ENCODE peak calls at places on chromosome 11, in five cellular contexts. V is RWPE1, X is heart right ventricle, I is A549, Z is fibroblast of lung. E is an unnamed sample.

GRCh38 chr11:122145715-122146274 is 29.8 kb upstream of the BLID start:
- DNase-seq in V (no peak), I (no peak), Z (peak), X (no peak), E (no peak)

GRCh38 chr11:6022954-6023353 is 7.6 kb downstream of the OR56A1 start:
- DNase-seq in X (no peak), Z (peak), I (peak), V (peak), E (no peak)

GRCh38 chr11:66548041-66548440 is 1.3 kb downstream of the ACTN3 start:
- DNase-seq in V (no peak), X (no peak), I (no peak), Z (no peak), E (no peak)

GRCh38 chr11:112748713-112749481 is 212.3 kb upstream of the NCAM1 start:
- DNase-seq in V (no peak), Z (no peak), X (no peak), I (no peak), E (no peak)

GRCh38 chr11:98307827-98308491 is 712.8 kb upstream of the CNTN5 start:
- DNase-seq in V (no peak), Z (no peak), I (no peak), X (no peak), E (no peak)

GRCh38 chr11:64063741-64064140 is 28.0 kb downstream of the FLRT1 start:
- DNase-seq in I (no peak), Z (no peak), V (no peak), X (no peak), E (no peak)

GRCh38 chr11:107757661-107758060 is 45.8 kb upstream of the SLN start:
- DNase-seq in Z (no peak), X (no peak), V (no peak), I (no peak), E (no peak)

GRCh38 chr11:61417670-61418069 is 12.1 kb downstream of the CPSF7 start:
- DNase-seq in Z (no peak), V (no peak), X (no peak), I (peak), E (no peak)

GRCh38 chr11:29135504-29135903 is 881.3 kb downstream of the KCNA4 start:
- DNase-seq in Z (peak), I (no peak), X (no peak), V (no peak), E (no peak)

GRCh38 chr11:45333506-45333971 is 47.4 kb upstream of the SYT13 start:
- DNase-seq in V (peak), Z (peak), X (peak), I (peak), E (no peak)

GRCh38 chr11:45051621-45052020 is 94.8 kb upstream of the PRDM11 start:
- DNase-seq in I (no peak), V (no peak), X (no peak), Z (no peak), E (no peak)

GRCh38 chr11:44559207-44559943 is 6.1 kb upstream of the CD82 start:
- DNase-seq in I (no peak), X (no peak), Z (no peak), V (no peak), E (no peak)

GRCh38 chr11:104338186-104338585 is 174.2 kb upstream of the PDGFD start:
- DNase-seq in X (no peak), I (no peak), Z (peak), V (no peak), E (no peak)

GRCh38 chr11:93524868-93525267 is 18.3 kb downstream of the SMCO4 start:
- DNase-seq in X (no peak), I (no peak), Z (no peak), V (no peak), E (no peak)

GRCh38 chr11:2122222-2122906 is 16.8 kb downstream of the IGF2 start:
- DNase-seq in V (no peak), Z (peak), X (no peak), I (no peak), E (no peak)

GRCh38 chr11:110373061-110373702 is 56.6 kb upstream of the FDX1 start:
- DNase-seq in X (no peak), V (peak), Z (peak), I (peak), E (no peak)

GRCh38 chr11:129364143-129364654 is 11.4 kb upstream of the BARX2 start:
- DNase-seq in I (peak), V (peak), X (peak), Z (peak), E (peak)

GRCh38 chr11:122743949-122744876 is 88.7 kb downstream of the UBASH3B start:
- DNase-seq in I (no peak), X (no peak), V (no peak), Z (no peak), E (no peak)

GRCh38 chr11:70243912-70244652 is 26.4 kb upstream of the PPFIA1 start:
- DNase-seq in X (no peak), I (peak), V (peak), Z (peak), E (no peak)

GRCh38 chr11:111059726-111060125 is 185.8 kb upstream of the POU2AF2 start:
- DNase-seq in I (no peak), Z (peak), V (peak), X (no peak), E (no peak)

GRCh38 chr11:26778000-26778757 is 56.3 kb upstream of the SLC5A12 start:
- DNase-seq in I (no peak), X (no peak), V (peak), Z (peak), E (no peak)

GRCh38 chr11:24253237-24253760 is 243.6 kb upstream of the LUZP2 start:
- DNase-seq in V (no peak), Z (no peak), I (no peak), X (no peak), E (no peak)

GRCh38 chr11:17386331-17387084 is 2.0 kb downstream of the KCNJ11 start:
- DNase-seq in I (peak), X (peak), V (peak), Z (peak), E (peak)

GRCh38 chr11:58576792-58577440 is 1.3 kb upstream of the LPXN start:
- DNase-seq in V (peak), X (no peak), I (peak), Z (peak), E (no peak)

GRCh38 chr11:23903044-23903704 is 593.7 kb upstream of the LUZP2 start:
- DNase-seq in I (peak), X (no peak), V (peak), Z (peak), E (no peak)

GRCh38 chr11:63012450-63013238 is 3.0 kb downstream of the SLC22A8 start:
- DNase-seq in X (no peak), V (no peak), Z (no peak), I (no peak), E (no peak)

GRCh38 chr11:130781906-130782305 is 134.4 kb downstream of the SNX19 start:
- DNase-seq in I (peak), V (peak), Z (peak), X (no peak), E (no peak)

GRCh38 chr11:61851900-61852295 is 23.8 kb downstream of the FADS2 start:
- DNase-seq in I (no peak), Z (no peak), X (no peak), V (no peak), E (no peak)

GRCh38 chr11:93841446-93841845 is 9.0 kb downstream of the VSTM5 start:
- DNase-seq in X (no peak), I (no peak), Z (no peak), V (no peak), E (no peak)

GRCh38 chr11:86719781-86720463 is 47.5 kb upstream of the ME3 start:
- DNase-seq in V (peak), I (peak), X (no peak), Z (peak), E (no peak)

GRCh38 chr11:2791521-2792375 is 92.0 kb upstream of the KCNQ1OT1 start:
- DNase-seq in Z (no peak), V (no peak), I (no peak), X (peak), E (peak)

GRCh38 chr11:117809236-117810055 is 12.4 kb upstream of the DSCAML1 start:
- DNase-seq in Z (peak), X (peak), V (peak), I (peak), E (peak)

GRCh38 chr11:62926669-62927455 is 5.7 kb upstream of the CHRM1 start:
- DNase-seq in X (no peak), V (no peak), Z (no peak), I (no peak), E (no peak)

GRCh38 chr11:35282226-35282882 is 137.0 kb downstream of the SLC1A2 start:
- DNase-seq in Z (peak), I (peak), V (no peak), X (no peak), E (no peak)

GRCh38 chr11:58505849-58506248 is 2.1 kb downstream of the OR5B21 start:
- DNase-seq in I (no peak), Z (no peak), X (no peak), V (no peak), E (no peak)

GRCh38 chr11:70739811-70740474 is 341.6 kb downstream of the CTTN start:
- DNase-seq in V (no peak), Z (no peak), X (no peak), I (no peak), E (peak)

GRCh38 chr11:64967376-64967775 is 4.5 kb downstream of the MAJIN start:
- DNase-seq in I (no peak), V (no peak), Z (no peak), X (no peak), E (no peak)

DNA sequence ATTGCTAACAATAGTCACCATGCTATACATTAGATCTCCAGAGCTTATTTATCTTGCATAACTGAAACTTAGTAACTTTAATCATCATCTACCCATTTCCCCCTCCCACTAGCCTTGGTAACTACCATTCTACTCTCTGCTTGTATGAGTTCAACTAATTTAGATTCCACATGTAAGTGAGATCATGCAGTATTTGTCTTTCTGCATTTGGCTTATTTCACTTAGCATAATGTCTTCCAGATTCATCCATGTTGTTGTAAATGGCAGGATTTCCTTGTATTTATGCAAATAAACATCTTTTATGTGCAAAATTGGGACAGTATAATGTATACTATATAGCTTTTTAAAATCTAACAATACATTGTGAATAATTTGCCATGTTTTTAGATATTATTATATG is 66.0 kb upstream of the ZBED5 start:
- DNase-seq in Z (no peak), I (no peak), X (no peak), V (no peak), E (no peak)
- TF ChIP-seq CTCF in Z (no peak), I (no peak), X (no peak), V (no peak), E (no peak)

GRCh38 chr11:83157755-83158473 is 983 bp downstream of the PCF11 start:
- DNase-seq in Z (peak), X (peak), V (peak), I (peak), E (peak)

GRCh38 chr11:83156996-83157754 is at the start of gene PCF11:
- DNase-seq in V (peak), I (no peak), Z (no peak), X (no peak), E (no peak)

GRCh38 chr11:83158965-83159900 is 2.3 kb downstream of the PCF11 start:
- DNase-seq in V (no peak), Z (no peak), I (no peak), X (no peak), E (no peak)

GRCh38 chr11:83159901-83160865 is 3.3 kb downstream of the PCF11 start:
- DNase-seq in V (peak), Z (peak), X (no peak), I (peak), E (no peak)

GRCh38 chr11:83158474-83158786 is 1.5 kb downstream of the PCF11 start:
- DNase-seq in X (no peak), I (no peak), V (no peak), Z (no peak), E (no peak)
- H3K27ac ChIP-seq in X (peak), I (peak), V (peak), Z (peak), E (peak)

GRCh38 chr11:116513278-116513823 is 259.4 kb downstream of the BUD13 start:
- DNase-seq in X (no peak), Z (no peak), V (no peak), I (no peak), E (no peak)

GRCh38 chr11:116511684-116512083 is 261.1 kb downstream of the BUD13 start:
- DNase-seq in X (no peak), I (no peak), V (no peak), Z (no peak), E (no peak)

GRCh38 chr11:116515666-116516184 is 257.1 kb downstream of the BUD13 start:
- DNase-seq in V (no peak), I (no peak), Z (no peak), X (no peak), E (no peak)

GRCh38 chr11:116512841-116513240 is 259.9 kb downstream of the BUD13 start:
- DNase-seq in Z (no peak), V (no peak), I (no peak), X (no peak), E (no peak)

GRCh38 chr11:116513894-116514293 is 258.9 kb downstream of the BUD13 start:
- DNase-seq in I (peak), X (peak), V (no peak), Z (peak), E (no peak)
- TF ChIP-seq CTCF in I (peak), X (no peak), V (no peak), Z (peak), E (peak)

GRCh38 chr11:68651985-68652682 is 32.2 kb upstream of the GAL start:
- DNase-seq in Z (no peak), I (no peak), X (no peak), V (no peak), E (no peak)

GRCh38 chr11:68652683-68653156 is 31.6 kb upstream of the GAL start:
- DNase-seq in I (no peak), V (no peak), X (no peak), Z (no peak), E (no peak)

GRCh38 chr11:68651208-68651984 is 32.9 kb upstream of the GAL start:
- DNase-seq in V (no peak), I (no peak), Z (peak), X (no peak), E (no peak)

GRCh38 chr11:68649851-68650555 is 34.3 kb upstream of the GAL start:
- DNase-seq in I (no peak), V (no peak), X (no peak), Z (no peak), E (no peak)

DNA sequence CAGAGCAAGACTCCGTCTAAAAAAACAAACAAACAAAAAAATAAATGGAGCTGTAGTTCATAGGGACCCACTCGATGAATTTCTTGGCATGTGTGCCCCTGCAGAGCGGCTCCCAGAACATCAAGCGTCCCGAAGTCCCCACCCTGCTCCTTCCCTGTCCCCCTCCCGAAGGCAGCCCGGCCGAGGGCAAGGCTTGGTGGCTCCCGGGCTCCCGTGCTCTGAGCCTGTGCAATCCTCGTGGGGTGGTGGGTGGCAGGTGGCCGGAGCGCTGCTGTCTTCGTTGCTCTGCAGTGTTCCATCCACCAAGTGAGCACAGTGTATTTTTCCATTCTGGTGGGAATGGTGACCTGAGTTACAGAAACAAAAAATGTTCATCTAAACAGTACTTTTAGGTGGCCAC is 33.5 kb upstream of the GAL start:
- DNase-seq in Z (no peak), X (no peak), V (no peak), I (no peak), E (no peak)
- H3K27ac ChIP-seq in Z (no peak), X (no peak), V (no peak), I (no peak), E (no peak)

DNA sequence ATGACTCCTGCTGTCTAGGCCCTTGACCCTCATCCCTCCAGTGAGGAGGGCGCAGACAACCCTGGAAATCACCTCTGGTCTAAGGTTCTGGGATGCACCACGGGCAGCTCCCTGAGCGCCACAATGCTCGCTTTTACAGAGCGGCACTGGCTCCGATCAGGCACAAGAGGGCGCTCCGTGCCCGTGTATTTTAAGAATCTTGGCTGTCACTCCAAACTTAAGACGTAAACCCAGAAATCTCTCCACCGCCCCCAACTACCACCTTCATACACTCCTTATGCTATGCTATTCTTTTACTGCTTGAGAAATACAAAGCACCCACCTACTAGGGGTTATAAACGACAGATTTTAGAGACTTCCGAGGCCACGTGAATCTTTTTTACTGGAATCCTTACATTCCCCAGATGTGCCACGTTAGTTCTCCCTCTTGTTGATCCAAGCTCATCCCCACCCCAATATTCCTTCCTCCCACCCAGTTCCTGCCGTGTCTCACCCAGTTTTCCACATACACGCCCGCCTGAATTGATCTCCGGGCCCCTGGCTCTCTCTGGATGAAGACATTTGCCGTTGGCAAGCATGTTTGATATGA is 453.6 kb downstream of the OPCML start:
- DNase-seq in V (peak), I (peak), X (peak), Z (peak), E (no peak)
- TF ChIP-seq CTCF in V (peak), I (peak), X (peak), Z (peak), E (peak)

GRCh38 chr11:72742522-72743320 is 9.5 kb downstream of the ARAP1 start:
- DNase-seq in X (no peak), I (no peak), V (no peak), Z (no peak), E (no peak)

GRCh38 chr11:72741429-72741833 is 10.8 kb downstream of the ARAP1 start:
- DNase-seq in V (peak), I (no peak), Z (peak), X (no peak), E (peak)

GRCh38 chr11:72743321-72744221 is 8.6 kb downstream of the ARAP1 start:
- DNase-seq in X (no peak), V (no peak), Z (no peak), I (no peak), E (no peak)

GRCh38 chr11:72740562-72741428 is 11.4 kb downstream of the ARAP1 start:
- DNase-seq in V (no peak), I (no peak), X (no peak), Z (no peak), E (no peak)

DNA sequence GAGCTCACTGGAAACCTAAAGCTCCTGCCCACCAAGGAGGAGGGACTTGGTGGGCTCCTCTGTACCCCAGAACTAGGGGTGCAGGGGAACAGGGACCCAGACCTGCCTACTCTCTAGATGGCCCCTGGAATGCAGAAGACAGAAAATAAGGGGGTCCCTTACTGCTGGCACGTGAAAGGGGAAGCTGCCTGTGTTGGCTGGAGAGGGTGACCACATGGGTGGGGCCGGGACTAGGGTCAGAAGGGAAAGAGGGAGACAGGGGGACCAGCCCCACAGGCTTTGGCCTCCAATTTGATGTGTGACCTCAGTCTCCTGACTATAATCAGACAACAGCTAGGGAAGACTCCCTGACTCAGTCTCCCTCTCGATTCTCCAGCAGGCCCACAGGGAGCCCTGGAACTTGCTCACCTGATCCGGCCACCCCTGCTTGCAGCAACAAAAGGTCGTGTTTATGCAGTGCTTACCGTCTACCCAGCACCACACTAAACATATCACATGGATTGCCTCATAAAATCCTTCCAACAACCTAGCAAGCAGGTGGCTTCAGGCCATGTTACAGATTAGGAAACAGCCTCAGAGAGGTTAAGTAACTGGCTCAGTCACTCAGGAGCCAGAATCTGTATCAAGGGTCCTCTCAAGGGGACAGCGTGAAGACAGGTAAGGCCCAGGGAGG is 10.2 kb downstream of the ARAP1 start:
- DNase-seq in Z (no peak), V (no peak), X (no peak), I (no peak), E (peak)
- H3K27ac ChIP-seq in Z (no peak), V (peak), X (no peak), I (peak), E (peak)

E was measured in lower lobe of right lung.